ENCODE peak calls at places on chromosomes 7 and 10, in ten cellular contexts. One of them, this sample, is unnamed.

GRCh38 chr7:76269895-76270294 is 32.6 kb upstream of the HSPB1 start:
- DNase-seq in uterus: no peak
- DNase-seq in activated T-helper 1 cell treated with anti-CD3 and anti-CD28 coated beads, Interleukin-2, amount 50 U/mL, for 16 hours: no peak
- DNase-seq in stimulated activated CD4-positive, alpha-beta T cell treated with anti-CD3 and anti-CD28 coated beads, Interleukin-1b, Interleukin-23, amount 100 ng/mL, for 48 hours: no peak
- DNase-seq in DMS153: no peak
- DNase-seq in activated naive CD4-positive, alpha-beta T cell treated with anti-CD3 and anti-CD28 coated beads, Interleukin-2, amount 10 ng/mL, durations not matched to agents 7 days and 5 days: no peak
- DNase-seq in substantia nigra: no peak
- DNase-seq in GM12865: no peak
- DNase-seq in A549: no peak
- DNase-seq in H4: no peak
- DNase-seq in this sample: no peak

GRCh38 chr10:49649294-49649693 is 30.2 kb upstream of the C10orf53 start:
- DNase-seq in uterus: no peak
- DNase-seq in activated T-helper 1 cell treated with anti-CD3 and anti-CD28 coated beads, Interleukin-2, amount 50 U/mL, for 16 hours: no peak
- DNase-seq in stimulated activated CD4-positive, alpha-beta T cell treated with anti-CD3 and anti-CD28 coated beads, Interleukin-1b, Interleukin-23, amount 100 ng/mL, for 48 hours: peak
- DNase-seq in DMS153: no peak
- DNase-seq in activated naive CD4-positive, alpha-beta T cell treated with anti-CD3 and anti-CD28 coated beads, Interleukin-2, amount 10 ng/mL, durations not matched to agents 7 days and 5 days: peak
- DNase-seq in substantia nigra: no peak
- DNase-seq in GM12865: peak
- DNase-seq in A549: no peak
- DNase-seq in H4: no peak
- DNase-seq in this sample: peak

GRCh38 chr7:34158311-34158710 is 253.0 kb downstream of the BMPER start:
- DNase-seq in uterus: peak
- DNase-seq in activated T-helper 1 cell treated with anti-CD3 and anti-CD28 coated beads, Interleukin-2, amount 50 U/mL, for 16 hours: no peak
- DNase-seq in stimulated activated CD4-positive, alpha-beta T cell treated with anti-CD3 and anti-CD28 coated beads, Interleukin-1b, Interleukin-23, amount 100 ng/mL, for 48 hours: no peak
- DNase-seq in DMS153: no peak
- DNase-seq in activated naive CD4-positive, alpha-beta T cell treated with anti-CD3 and anti-CD28 coated beads, Interleukin-2, amount 10 ng/mL, durations not matched to agents 7 days and 5 days: no peak
- DNase-seq in substantia nigra: no peak
- DNase-seq in GM12865: no peak
- DNase-seq in A549: no peak
- DNase-seq in H4: no peak
- DNase-seq in this sample: no peak

GRCh38 chr7:142614116-142614515 is 135.2 kb upstream of the PRSS1 start:
- DNase-seq in uterus: no peak
- DNase-seq in activated T-helper 1 cell treated with anti-CD3 and anti-CD28 coated beads, Interleukin-2, amount 50 U/mL, for 16 hours: no peak
- DNase-seq in stimulated activated CD4-positive, alpha-beta T cell treated with anti-CD3 and anti-CD28 coated beads, Interleukin-1b, Interleukin-23, amount 100 ng/mL, for 48 hours: no peak
- DNase-seq in DMS153: no peak
- DNase-seq in activated naive CD4-positive, alpha-beta T cell treated with anti-CD3 and anti-CD28 coated beads, Interleukin-2, amount 10 ng/mL, durations not matched to agents 7 days and 5 days: no peak
- DNase-seq in substantia nigra: no peak
- DNase-seq in GM12865: no peak
- DNase-seq in A549: no peak
- DNase-seq in H4: no peak
- DNase-seq in this sample: peak

GRCh38 chr10:78687616-78688015 is 381.1 kb upstream of the ZMIZ1 start:
- DNase-seq in uterus: no peak
- DNase-seq in activated T-helper 1 cell treated with anti-CD3 and anti-CD28 coated beads, Interleukin-2, amount 50 U/mL, for 16 hours: no peak
- DNase-seq in stimulated activated CD4-positive, alpha-beta T cell treated with anti-CD3 and anti-CD28 coated beads, Interleukin-1b, Interleukin-23, amount 100 ng/mL, for 48 hours: no peak
- DNase-seq in DMS153: no peak
- DNase-seq in activated naive CD4-positive, alpha-beta T cell treated with anti-CD3 and anti-CD28 coated beads, Interleukin-2, amount 10 ng/mL, durations not matched to agents 7 days and 5 days: no peak
- DNase-seq in substantia nigra: no peak
- DNase-seq in GM12865: no peak
- DNase-seq in A549: no peak
- DNase-seq in H4: no peak
- DNase-seq in this sample: no peak

GRCh38 chr10:29877798-29878491 is 181.4 kb downstream of the JCAD start:
- DNase-seq in uterus: no peak
- DNase-seq in activated T-helper 1 cell treated with anti-CD3 and anti-CD28 coated beads, Interleukin-2, amount 50 U/mL, for 16 hours: no peak
- DNase-seq in stimulated activated CD4-positive, alpha-beta T cell treated with anti-CD3 and anti-CD28 coated beads, Interleukin-1b, Interleukin-23, amount 100 ng/mL, for 48 hours: no peak
- DNase-seq in DMS153: no peak
- DNase-seq in activated naive CD4-positive, alpha-beta T cell treated with anti-CD3 and anti-CD28 coated beads, Interleukin-2, amount 10 ng/mL, durations not matched to agents 7 days and 5 days: no peak
- DNase-seq in substantia nigra: no peak
- DNase-seq in GM12865: no peak
- DNase-seq in A549: no peak
- DNase-seq in H4: no peak
- DNase-seq in this sample: no peak

GRCh38 chr7:112781558-112781957 is 8.6 kb downstream of the TMEM168 start:
- DNase-seq in uterus: no peak
- DNase-seq in activated T-helper 1 cell treated with anti-CD3 and anti-CD28 coated beads, Interleukin-2, amount 50 U/mL, for 16 hours: no peak
- DNase-seq in stimulated activated CD4-positive, alpha-beta T cell treated with anti-CD3 and anti-CD28 coated beads, Interleukin-1b, Interleukin-23, amount 100 ng/mL, for 48 hours: no peak
- DNase-seq in DMS153: no peak
- DNase-seq in activated naive CD4-positive, alpha-beta T cell treated with anti-CD3 and anti-CD28 coated beads, Interleukin-2, amount 10 ng/mL, durations not matched to agents 7 days and 5 days: no peak
- DNase-seq in substantia nigra: no peak
- DNase-seq in GM12865: no peak
- DNase-seq in A549: no peak
- DNase-seq in H4: no peak
- DNase-seq in this sample: no peak

GRCh38 chr10:51629969-51630617 is 69.3 kb downstream of the CSTF2T start:
- DNase-seq in uterus: no peak
- DNase-seq in activated T-helper 1 cell treated with anti-CD3 and anti-CD28 coated beads, Interleukin-2, amount 50 U/mL, for 16 hours: no peak
- DNase-seq in stimulated activated CD4-positive, alpha-beta T cell treated with anti-CD3 and anti-CD28 coated beads, Interleukin-1b, Interleukin-23, amount 100 ng/mL, for 48 hours: no peak
- DNase-seq in DMS153: no peak
- DNase-seq in activated naive CD4-positive, alpha-beta T cell treated with anti-CD3 and anti-CD28 coated beads, Interleukin-2, amount 10 ng/mL, durations not matched to agents 7 days and 5 days: no peak
- DNase-seq in substantia nigra: no peak
- DNase-seq in GM12865: no peak
- DNase-seq in A549: no peak
- DNase-seq in H4: no peak
- DNase-seq in this sample: no peak

GRCh38 chr7:22854158-22855048 is 31.8 kb upstream of the TOMM7 start:
- DNase-seq in uterus: peak
- DNase-seq in activated T-helper 1 cell treated with anti-CD3 and anti-CD28 coated beads, Interleukin-2, amount 50 U/mL, for 16 hours: peak
- DNase-seq in stimulated activated CD4-positive, alpha-beta T cell treated with anti-CD3 and anti-CD28 coated beads, Interleukin-1b, Interleukin-23, amount 100 ng/mL, for 48 hours: peak
- DNase-seq in DMS153: no peak
- DNase-seq in activated naive CD4-positive, alpha-beta T cell treated with anti-CD3 and anti-CD28 coated beads, Interleukin-2, amount 10 ng/mL, durations not matched to agents 7 days and 5 days: peak
- DNase-seq in substantia nigra: peak
- DNase-seq in GM12865: peak
- DNase-seq in A549: peak
- DNase-seq in H4: peak
- DNase-seq in this sample: peak

GRCh38 chr10:133162910-133163856 is 3.2 kb downstream of the KNDC1 start:
- DNase-seq in uterus: no peak
- DNase-seq in activated T-helper 1 cell treated with anti-CD3 and anti-CD28 coated beads, Interleukin-2, amount 50 U/mL, for 16 hours: no peak
- DNase-seq in stimulated activated CD4-positive, alpha-beta T cell treated with anti-CD3 and anti-CD28 coated beads, Interleukin-1b, Interleukin-23, amount 100 ng/mL, for 48 hours: no peak
- DNase-seq in DMS153: no peak
- DNase-seq in activated naive CD4-positive, alpha-beta T cell treated with anti-CD3 and anti-CD28 coated beads, Interleukin-2, amount 10 ng/mL, durations not matched to agents 7 days and 5 days: no peak
- DNase-seq in substantia nigra: no peak
- DNase-seq in GM12865: no peak
- DNase-seq in A549: no peak
- DNase-seq in H4: no peak
- DNase-seq in this sample: no peak

GRCh38 chr7:134372858-134373257 is 56.1 kb upstream of the SLC35B4 start:
- DNase-seq in uterus: no peak
- DNase-seq in activated T-helper 1 cell treated with anti-CD3 and anti-CD28 coated beads, Interleukin-2, amount 50 U/mL, for 16 hours: no peak
- DNase-seq in stimulated activated CD4-positive, alpha-beta T cell treated with anti-CD3 and anti-CD28 coated beads, Interleukin-1b, Interleukin-23, amount 100 ng/mL, for 48 hours: no peak
- DNase-seq in DMS153: no peak
- DNase-seq in activated naive CD4-positive, alpha-beta T cell treated with anti-CD3 and anti-CD28 coated beads, Interleukin-2, amount 10 ng/mL, durations not matched to agents 7 days and 5 days: no peak
- DNase-seq in substantia nigra: no peak
- DNase-seq in GM12865: no peak
- DNase-seq in A549: no peak
- DNase-seq in H4: no peak
- DNase-seq in this sample: no peak

GRCh38 chr7:7274782-7275181 is 92.4 kb downstream of the C1GALT1 start:
- DNase-seq in uterus: no peak
- DNase-seq in activated T-helper 1 cell treated with anti-CD3 and anti-CD28 coated beads, Interleukin-2, amount 50 U/mL, for 16 hours: no peak
- DNase-seq in stimulated activated CD4-positive, alpha-beta T cell treated with anti-CD3 and anti-CD28 coated beads, Interleukin-1b, Interleukin-23, amount 100 ng/mL, for 48 hours: no peak
- DNase-seq in DMS153: no peak
- DNase-seq in activated naive CD4-positive, alpha-beta T cell treated with anti-CD3 and anti-CD28 coated beads, Interleukin-2, amount 10 ng/mL, durations not matched to agents 7 days and 5 days: no peak
- DNase-seq in substantia nigra: no peak
- DNase-seq in GM12865: no peak
- DNase-seq in A549: no peak
- DNase-seq in H4: no peak
- DNase-seq in this sample: peak

GRCh38 chr7:70131807-70132565 is 533.7 kb downstream of the AUTS2 start:
- DNase-seq in uterus: no peak
- DNase-seq in activated T-helper 1 cell treated with anti-CD3 and anti-CD28 coated beads, Interleukin-2, amount 50 U/mL, for 16 hours: no peak
- DNase-seq in stimulated activated CD4-positive, alpha-beta T cell treated with anti-CD3 and anti-CD28 coated beads, Interleukin-1b, Interleukin-23, amount 100 ng/mL, for 48 hours: no peak
- DNase-seq in DMS153: peak
- DNase-seq in activated naive CD4-positive, alpha-beta T cell treated with anti-CD3 and anti-CD28 coated beads, Interleukin-2, amount 10 ng/mL, durations not matched to agents 7 days and 5 days: no peak
- DNase-seq in substantia nigra: no peak
- DNase-seq in GM12865: no peak
- DNase-seq in A549: no peak
- DNase-seq in H4: peak
- DNase-seq in this sample: no peak

GRCh38 chr10:71776528-71776927 is 3.2 kb upstream of the VSIR start:
- DNase-seq in uterus: no peak
- DNase-seq in activated T-helper 1 cell treated with anti-CD3 and anti-CD28 coated beads, Interleukin-2, amount 50 U/mL, for 16 hours: no peak
- DNase-seq in stimulated activated CD4-positive, alpha-beta T cell treated with anti-CD3 and anti-CD28 coated beads, Interleukin-1b, Interleukin-23, amount 100 ng/mL, for 48 hours: no peak
- DNase-seq in DMS153: no peak
- DNase-seq in activated naive CD4-positive, alpha-beta T cell treated with anti-CD3 and anti-CD28 coated beads, Interleukin-2, amount 10 ng/mL, durations not matched to agents 7 days and 5 days: no peak
- DNase-seq in substantia nigra: no peak
- DNase-seq in GM12865: no peak
- DNase-seq in A549: no peak
- DNase-seq in H4: no peak
- DNase-seq in this sample: no peak

This sample was measured in EL.